ENCODE peak calls at places on chromosomes 1 and 21, in six cellular contexts. One of them, this sample, is unnamed.

GRCh38 chr21:46124083-46124925 is 26.4 kb downstream of the COL6A2 start:
- DNase-seq in kidney: peak; percentile 75
- DNase-seq in GM23248: no peak
- DNase-seq in right cardiac atrium: peak; percentile 11
- DNase-seq in CD8-positive, alpha-beta T cell: no peak
- DNase-seq in colonic mucosa: no peak
- DNase-seq in this sample: no peak

GRCh38 chr21:43827015-43827611 is 37.7 kb downstream of the RRP1 start:
- DNase-seq in GM23248: peak; percentile 85
- DNase-seq in right cardiac atrium: peak; percentile 57
- DNase-seq in CD8-positive, alpha-beta T cell: no peak
- DNase-seq in colonic mucosa: no peak
- DNase-seq in kidney: peak; percentile 51
- DNase-seq in this sample: no peak

GRCh38 chr1:150973826-150974579 is 632 bp downstream of the CERS2 start:
- DNase-seq in right cardiac atrium: peak; percentile 44
- DNase-seq in GM23248: peak; percentile 64
- DNase-seq in kidney: peak; percentile 83
- DNase-seq in colonic mucosa: peak; percentile 55
- DNase-seq in CD8-positive, alpha-beta T cell: peak; percentile 47
- DNase-seq in this sample: peak; percentile 22

GRCh38 chr1:204520834-204521709 is 4.9 kb downstream of the MDM4 start:
- DNase-seq in GM23248: peak; percentile 48
- DNase-seq in kidney: no peak
- DNase-seq in colonic mucosa: no peak
- DNase-seq in right cardiac atrium: no peak
- DNase-seq in CD8-positive, alpha-beta T cell: peak; percentile 66
- DNase-seq in this sample: peak; percentile 99

GRCh38 chr21:44871576-44872265 is 1.8 kb downstream of the PTTG1IP start:
- DNase-seq in right cardiac atrium: peak; percentile 65
- DNase-seq in GM23248: peak; percentile 94
- DNase-seq in kidney: peak; percentile 73
- DNase-seq in CD8-positive, alpha-beta T cell: peak; percentile 29
- DNase-seq in colonic mucosa: peak; percentile 82
- DNase-seq in this sample: no peak

GRCh38 chr1:228063251-228064191 is 19.0 kb upstream of the ARF1 start:
- DNase-seq in GM23248: no peak
- DNase-seq in kidney: peak; percentile 67
- DNase-seq in CD8-positive, alpha-beta T cell: no peak
- DNase-seq in right cardiac atrium: no peak
- DNase-seq in colonic mucosa: no peak
- DNase-seq in this sample: no peak

GRCh38 chr1:177966199-177966598 is 3.7 kb downstream of the SEC16B start:
- DNase-seq in CD8-positive, alpha-beta T cell: no peak
- DNase-seq in right cardiac atrium: no peak
- DNase-seq in GM23248: peak; percentile 40
- DNase-seq in colonic mucosa: no peak
- DNase-seq in kidney: no peak
- DNase-seq in this sample: no peak

GRCh38 chr1:24536391-24536840 is 19.5 kb upstream of the NCMAP start:
- DNase-seq in GM23248: no peak
- DNase-seq in colonic mucosa: peak; percentile 60
- DNase-seq in right cardiac atrium: no peak
- DNase-seq in CD8-positive, alpha-beta T cell: peak; percentile 69
- DNase-seq in kidney: peak; percentile 84
- DNase-seq in this sample: peak; percentile 81

GRCh38 chr1:13965770-13966398 is 265.9 kb downstream of the PRDM2 start:
- DNase-seq in GM23248: peak; percentile 74
- DNase-seq in kidney: no peak
- DNase-seq in right cardiac atrium: peak; percentile 75
- DNase-seq in CD8-positive, alpha-beta T cell: no peak
- DNase-seq in colonic mucosa: peak; percentile 40
- DNase-seq in this sample: peak; percentile 26

GRCh38 chr1:8361198-8361849 is 43.4 kb downstream of the SLC45A1 start:
- DNase-seq in GM23248: no peak
- DNase-seq in kidney: no peak
- DNase-seq in right cardiac atrium: no peak
- DNase-seq in CD8-positive, alpha-beta T cell: no peak
- DNase-seq in colonic mucosa: no peak
- DNase-seq in this sample: no peak

GRCh38 chr1:228060458-228061190 is 21.9 kb upstream of the ARF1 start:
- DNase-seq in colonic mucosa: peak; percentile 52
- DNase-seq in CD8-positive, alpha-beta T cell: no peak
- DNase-seq in GM23248: peak; percentile 41
- DNase-seq in kidney: peak; percentile 76
- DNase-seq in right cardiac atrium: no peak
- DNase-seq in this sample: no peak

GRCh38 chr1:171438441-171438840 is 46.9 kb upstream of the PRRC2C start:
- DNase-seq in colonic mucosa: peak; percentile 24
- DNase-seq in kidney: no peak
- DNase-seq in GM23248: peak; percentile 99
- DNase-seq in CD8-positive, alpha-beta T cell: no peak
- DNase-seq in right cardiac atrium: peak; percentile 62
- DNase-seq in this sample: no peak

GRCh38 chr21:38343691-38344090 is 86.9 kb downstream of the KCNJ15 start:
- DNase-seq in GM23248: peak; percentile 37
- DNase-seq in colonic mucosa: no peak
- DNase-seq in right cardiac atrium: peak; percentile 53
- DNase-seq in CD8-positive, alpha-beta T cell: no peak
- DNase-seq in kidney: no peak
- DNase-seq in this sample: no peak

GRCh38 chr1:9145021-9145668 is 16.2 kb upstream of the GPR157 start:
- DNase-seq in GM23248: peak; percentile 78
- DNase-seq in CD8-positive, alpha-beta T cell: no peak
- DNase-seq in kidney: peak; percentile 59
- DNase-seq in right cardiac atrium: no peak
- DNase-seq in colonic mucosa: no peak
- DNase-seq in this sample: no peak

GRCh38 chr21:37467082-37467481 is 100.5 kb downstream of the DYRK1A start:
- DNase-seq in right cardiac atrium: no peak
- DNase-seq in colonic mucosa: no peak
- DNase-seq in GM23248: no peak
- DNase-seq in CD8-positive, alpha-beta T cell: no peak
- DNase-seq in kidney: no peak
- DNase-seq in this sample: no peak

GRCh38 chr1:119984771-119985170 is 84.7 kb downstream of the NOTCH2 start:
- DNase-seq in GM23248: no peak
- DNase-seq in kidney: no peak
- DNase-seq in right cardiac atrium: no peak
- DNase-seq in colonic mucosa: no peak
- DNase-seq in CD8-positive, alpha-beta T cell: no peak
- DNase-seq in this sample: no peak

GRCh38 chr1:23634840-23635642 is 56.6 kb upstream of the RPL11 start:
- DNase-seq in colonic mucosa: peak; percentile 77
- DNase-seq in GM23248: peak; percentile 85
- DNase-seq in kidney: no peak
- DNase-seq in right cardiac atrium: peak; percentile 76
- DNase-seq in CD8-positive, alpha-beta T cell: peak; percentile 52
- DNase-seq in this sample: peak; percentile 80

GRCh38 chr1:246608616-246609376 is 42.5 kb downstream of the CNST start:
- DNase-seq in CD8-positive, alpha-beta T cell: no peak
- DNase-seq in right cardiac atrium: peak; percentile 65
- DNase-seq in GM23248: peak; percentile 96
- DNase-seq in colonic mucosa: peak; percentile 78
- DNase-seq in kidney: peak; percentile 89
- DNase-seq in this sample: no peak

GRCh38 chr1:93344886-93345632 is 648 bp upstream of the DR1 start:
- DNase-seq in CD8-positive, alpha-beta T cell: no peak
- DNase-seq in kidney: no peak
- DNase-seq in GM23248: peak; percentile 48
- DNase-seq in colonic mucosa: no peak
- DNase-seq in right cardiac atrium: no peak
- DNase-seq in this sample: peak; percentile 20

DNA sequence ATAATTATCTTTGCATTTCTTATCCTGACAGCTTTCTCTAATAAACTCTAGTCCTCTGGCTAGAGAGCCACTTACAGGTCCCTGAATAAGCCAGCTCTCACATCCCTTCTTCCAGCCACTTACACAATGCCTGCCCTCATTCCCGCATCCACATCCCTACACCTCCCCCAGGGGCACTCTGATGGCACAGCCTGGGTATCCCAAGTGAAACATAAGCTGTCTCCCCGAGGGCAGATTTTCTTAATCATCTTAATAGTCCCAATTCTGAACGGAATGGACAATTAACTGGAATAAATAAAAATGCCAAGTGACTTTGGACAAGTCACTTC is 4.9 kb downstream of the RHOC start:
- DNase-seq in CD8-positive, alpha-beta T cell: no peak
- DNase-seq in colonic mucosa: no peak
- DNase-seq in right cardiac atrium: no peak
- DNase-seq in kidney: no peak
- DNase-seq in GM23248: no peak
- DNase-seq in this sample: no peak
- H3K4me3 ChIP-seq in CD8-positive, alpha-beta T cell: no peak overlapping the region
- H3K4me3 ChIP-seq in colonic mucosa: no peak overlapping the region
- H3K4me3 ChIP-seq in right cardiac atrium: no peak overlapping the region
- H3K4me3 ChIP-seq in kidney: no peak overlapping the region
- H3K4me3 ChIP-seq in GM23248: no peak overlapping the region
- H3K4me3 ChIP-seq in this sample: no peak overlapping the region

GRCh38 chr21:14874379-14874778 is 190.4 kb downstream of the NRIP1 start:
- DNase-seq in colonic mucosa: no peak
- DNase-seq in kidney: no peak
- DNase-seq in right cardiac atrium: no peak
- DNase-seq in CD8-positive, alpha-beta T cell: no peak
- DNase-seq in GM23248: no peak
- DNase-seq in this sample: no peak

GRCh38 chr21:14876464-14876863 is 188.3 kb downstream of the NRIP1 start:
- DNase-seq in kidney: no peak
- DNase-seq in right cardiac atrium: no peak
- DNase-seq in CD8-positive, alpha-beta T cell: no peak
- DNase-seq in colonic mucosa: peak; percentile 25
- DNase-seq in GM23248: no peak
- DNase-seq in this sample: no peak

GRCh38 chr21:14877581-14878228 is 187.1 kb downstream of the NRIP1 start:
- DNase-seq in kidney: no peak
- DNase-seq in CD8-positive, alpha-beta T cell: no peak
- DNase-seq in colonic mucosa: no peak
- DNase-seq in right cardiac atrium: no peak
- DNase-seq in GM23248: peak; percentile 45
- DNase-seq in this sample: no peak

GRCh38 chr21:14875186-14875585 is 189.6 kb downstream of the NRIP1 start:
- DNase-seq in CD8-positive, alpha-beta T cell: no peak
- DNase-seq in GM23248: no peak
- DNase-seq in right cardiac atrium: no peak
- DNase-seq in colonic mucosa: no peak
- DNase-seq in kidney: no peak
- DNase-seq in this sample: no peak

GRCh38 chr21:14875704-14876364 is 189.0 kb downstream of the NRIP1 start:
- DNase-seq in CD8-positive, alpha-beta T cell: no peak
- DNase-seq in kidney: no peak
- DNase-seq in colonic mucosa: no peak
- DNase-seq in GM23248: no peak
- DNase-seq in right cardiac atrium: no peak
- DNase-seq in this sample: no peak
- H3K4me3 ChIP-seq in CD8-positive, alpha-beta T cell: no peak overlapping the region
- H3K4me3 ChIP-seq in kidney: no peak overlapping the region
- H3K4me3 ChIP-seq in colonic mucosa: no peak overlapping the region
- H3K4me3 ChIP-seq in GM23248: no peak overlapping the region
- H3K4me3 ChIP-seq in right cardiac atrium: no peak overlapping the region
- H3K4me3 ChIP-seq in this sample: no peak overlapping the region

DNA sequence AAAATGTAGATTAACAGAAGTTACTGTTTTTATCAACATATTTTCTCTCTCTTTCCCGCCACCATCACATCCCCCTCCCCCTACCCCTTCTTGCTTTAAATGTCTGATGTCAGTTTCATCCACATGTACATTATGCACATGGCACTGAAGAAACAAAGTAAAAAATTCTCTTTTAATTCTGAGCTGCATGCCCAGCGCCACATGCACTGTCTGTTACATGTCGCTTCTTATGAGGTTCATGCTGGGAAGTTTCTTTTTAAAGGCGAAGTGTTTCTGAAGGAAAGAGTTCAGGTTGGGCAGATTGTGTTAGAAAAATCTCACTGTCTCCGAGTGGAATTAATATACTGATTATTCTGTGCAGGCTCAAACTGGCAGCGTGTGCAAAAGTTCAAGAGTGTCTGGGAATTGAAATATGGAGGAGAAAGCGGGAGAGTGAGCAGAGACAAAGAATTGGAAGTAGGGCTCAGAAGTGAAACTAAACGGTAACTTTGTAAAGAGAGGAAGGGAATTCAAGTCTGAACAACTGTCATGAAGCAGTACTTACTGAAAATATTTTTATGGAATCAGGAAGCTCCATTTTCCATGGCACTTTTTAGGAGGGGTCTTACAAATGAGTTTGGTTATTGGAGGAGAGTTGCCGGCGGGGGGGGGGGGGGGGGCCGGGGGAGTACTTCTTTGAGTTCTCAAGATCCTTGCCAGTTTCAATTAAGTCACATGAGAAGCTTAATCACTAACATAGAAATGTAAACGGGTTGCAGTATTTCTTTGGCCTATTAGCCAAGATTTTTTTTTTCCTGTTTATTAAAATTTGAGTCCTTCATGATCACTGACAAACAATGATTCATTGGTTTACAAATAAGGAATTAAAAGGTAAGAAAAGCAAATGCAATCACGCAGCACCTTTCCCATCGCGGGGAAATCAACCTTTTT is 217.7 kb downstream of the SDCCAG8 start:
- DNase-seq in CD8-positive, alpha-beta T cell: no peak
- DNase-seq in GM23248: peak; percentile 61
- DNase-seq in right cardiac atrium: no peak
- DNase-seq in colonic mucosa: no peak
- DNase-seq in kidney: no peak
- DNase-seq in this sample: no peak
- H3K4me3 ChIP-seq in CD8-positive, alpha-beta T cell: peak overlapping the region; percentile 10
- H3K4me3 ChIP-seq in GM23248: peak overlapping the region; percentile 75
- H3K4me3 ChIP-seq in right cardiac atrium: peak overlapping the region; percentile 73
- H3K4me3 ChIP-seq in colonic mucosa: no peak overlapping the region
- H3K4me3 ChIP-seq in kidney: peak overlapping the region; percentile 63
- H3K4me3 ChIP-seq in this sample: no peak overlapping the region

GRCh38 chr21:39954570-39954969 is 87.3 kb downstream of the PCP4 start:
- DNase-seq in colonic mucosa: no peak
- DNase-seq in right cardiac atrium: no peak
- DNase-seq in kidney: no peak
- DNase-seq in GM23248: no peak
- DNase-seq in CD8-positive, alpha-beta T cell: no peak
- DNase-seq in this sample: no peak
- H3K4me3 ChIP-seq in colonic mucosa: no peak overlapping the region
- H3K4me3 ChIP-seq in right cardiac atrium: no peak overlapping the region
- H3K4me3 ChIP-seq in kidney: no peak overlapping the region
- H3K4me3 ChIP-seq in GM23248: no peak overlapping the region
- H3K4me3 ChIP-seq in CD8-positive, alpha-beta T cell: no peak overlapping the region
- H3K4me3 ChIP-seq in this sample: no peak overlapping the region

GRCh38 chr1:5981009-5981380 is 11.2 kb downstream of the NPHP4 start:
- DNase-seq in CD8-positive, alpha-beta T cell: no peak
- DNase-seq in right cardiac atrium: no peak
- DNase-seq in colonic mucosa: no peak
- DNase-seq in GM23248: no peak
- DNase-seq in kidney: peak; percentile 45
- DNase-seq in this sample: no peak
- H3K4me3 ChIP-seq in CD8-positive, alpha-beta T cell: no peak overlapping the region
- H3K4me3 ChIP-seq in right cardiac atrium: no peak overlapping the region
- H3K4me3 ChIP-seq in colonic mucosa: no peak overlapping the region
- H3K4me3 ChIP-seq in GM23248: no peak overlapping the region
- H3K4me3 ChIP-seq in kidney: no peak overlapping the region
- H3K4me3 ChIP-seq in this sample: no peak overlapping the region

This sample was measured in Jurkat, Clone E6-1.